ENCODE peak calls at places on chromosomes 7 and 10, in seven cellular contexts. R is stimulated activated naive CD8-positive, alpha-beta T cell treated with anti-CD3 and anti-CD28 coated beads, Interleukin-15, Interleukin-2, amounts not matched to agents 100 U/mL and 50 U/mL, for 24 hours; J is naive B cell; Y is NCI-H1092; S is RWPE1; C is EL; H is bronchial epithelial cell. D is an unnamed sample.

GRCh38 chr7:74656421-74656910 is 1.1 kb upstream of the GTF2I start:
- DNase-seq in R (peak; percentile 78), J (no peak), Y (peak; percentile 58), S (no peak), C (peak; percentile 23), H (no peak), D (no peak)

GRCh38 chr7:780056-780455 is 52.2 kb upstream of the SUN1 start:
- DNase-seq in R (no peak), J (no peak), Y (no peak), S (no peak), C (no peak), H (no peak), D (no peak)

GRCh38 chr7:73967832-73968295 is 60.1 kb upstream of the ELN start:
- DNase-seq in R (no peak), J (no peak), Y (no peak), S (no peak), C (no peak), H (no peak), D (no peak)

GRCh38 chr7:85068796-85069195 is 118.1 kb downstream of the SEMA3D start:
- DNase-seq in R (no peak), J (no peak), Y (no peak), S (peak; percentile 13), C (peak; percentile 58), H (peak; percentile 85), D (no peak)

GRCh38 chr7:127751723-127752448 is 99.9 kb downstream of the SND1 start:
- DNase-seq in R (no peak), J (no peak), Y (no peak), S (no peak), C (peak; percentile 30), H (no peak), D (no peak)

GRCh38 chr10:11823989-11824346 is 812 bp downstream of the PROSER2 start:
- DNase-seq in R (no peak), J (no peak), Y (no peak), S (no peak), C (no peak), H (no peak), D (no peak)

GRCh38 chr7:102841290-102841689 is 71.5 kb upstream of the LRRC17 start:
- DNase-seq in R (no peak), J (no peak), Y (no peak), S (no peak), C (no peak), H (no peak), D (no peak)

GRCh38 chr7:94183289-94183749 is 179.2 kb upstream of the BET1 start:
- DNase-seq in R (no peak), J (no peak), Y (no peak), S (peak; percentile 90), C (peak; percentile 98), H (peak; percentile 99), D (no peak)

GRCh38 chr7:149225106-149225505 is 14.3 kb upstream of the ZNF212 start:
- DNase-seq in R (no peak), J (no peak), Y (no peak), S (no peak), C (no peak), H (no peak), D (no peak)

GRCh38 chr7:1857487-1858425 is 187.7 kb downstream of the ELFN1 start:
- DNase-seq in R (no peak), J (no peak), Y (no peak), S (no peak), C (no peak), H (no peak), D (no peak)

GRCh38 chr7:98323597-98324322 is 42.3 kb downstream of the BRI3 start:
- DNase-seq in R (no peak), J (no peak), Y (no peak), S (no peak), C (no peak), H (no peak), D (no peak)

GRCh38 chr10:19945275-19945674 is 129.0 kb downstream of the PLXDC2 start:
- DNase-seq in R (no peak), J (no peak), Y (no peak), S (no peak), C (no peak), H (no peak), D (no peak)

GRCh38 chr7:66307591-66308215 is 102.6 kb downstream of the TPST1 start:
- DNase-seq in R (no peak), J (no peak), Y (no peak), S (no peak), C (peak; percentile 35), H (peak; percentile 34), D (no peak)

GRCh38 chr10:52740913-52741675 is 31.5 kb downstream of the MBL2 start:
- DNase-seq in R (peak; percentile 54), J (peak; percentile 9), Y (no peak), S (peak; percentile 32), C (peak; percentile 43), H (peak; percentile 20), D (no peak)

GRCh38 chr7:147432068-147432467 is 1158.5 kb upstream of the C7orf33 start:
- DNase-seq in R (no peak), J (no peak), Y (peak; percentile 70), S (no peak), C (peak; percentile 44), H (no peak), D (no peak)

GRCh38 chr7:140230862-140231778 is 54.3 kb upstream of the KDM7A start:
- DNase-seq in R (peak; percentile 73), J (peak; percentile 54), Y (peak; percentile 23), S (no peak), C (peak; percentile 54), H (peak; percentile 62), D (no peak)

GRCh38 chr10:87547734-87548311 is 43.1 kb downstream of the MINPP1 start:
- DNase-seq in R (no peak), J (no peak), Y (no peak), S (no peak), C (peak; percentile 84), H (peak; percentile 44), D (no peak)

GRCh38 chr10:3889961-3890522 is 105.0 kb upstream of the KLF6 start:
- DNase-seq in R (no peak), J (no peak), Y (no peak), S (no peak), C (peak; percentile 84), H (peak; percentile 77), D (no peak)

GRCh38 chr7:2118056-2118455 is 114.7 kb downstream of the MAD1L1 start:
- DNase-seq in R (no peak), J (no peak), Y (no peak), S (no peak), C (no peak), H (no peak), D (no peak)

GRCh38 chr7:134121632-134122139 is 5.5 kb upstream of the LRGUK start:
- DNase-seq in R (no peak), J (no peak), Y (no peak), S (no peak), C (no peak), H (no peak), D (no peak)

GRCh38 chr7:134443396-134444070 is 15.4 kb downstream of the AKR1B1 start:
- DNase-seq in R (no peak), J (no peak), Y (no peak), S (peak; percentile 34), C (no peak), H (peak; percentile 93), D (no peak)

GRCh38 chr10:121595321-121595805 is 2.9 kb downstream of the FGFR2 start:
- DNase-seq in R (no peak), J (no peak), Y (no peak), S (no peak), C (no peak), H (peak; percentile 63), D (no peak)

GRCh38 chr7:90968871-90969270 is 295.4 kb upstream of the FZD1 start:
- DNase-seq in R (no peak), J (no peak), Y (no peak), S (no peak), C (no peak), H (no peak), D (no peak)

GRCh38 chr7:25238056-25238745 is 9.9 kb upstream of the NPVF start:
- DNase-seq in R (no peak), J (no peak), Y (no peak), S (no peak), C (no peak), H (no peak), D (no peak)

GRCh38 chr10:91596821-91597396 is 36.0 kb downstream of the PPP1R3C start:
- DNase-seq in R (no peak), J (no peak), Y (no peak), S (peak; percentile 34), C (peak; percentile 72), H (peak; percentile 92), D (no peak)

GRCh38 chr7:44824894-44825526 is 22.9 kb downstream of the H2AZ2 start:
- DNase-seq in R (no peak), J (no peak), Y (no peak), S (no peak), C (peak; percentile 58), H (no peak), D (no peak)

GRCh38 chr7:114102131-114102530 is 183.3 kb upstream of the PPP1R3A start:
- DNase-seq in R (no peak), J (no peak), Y (no peak), S (no peak), C (no peak), H (no peak), D (no peak)

GRCh38 chr10:133438711-133439273 is 14.4 kb upstream of the SPRN start:
- DNase-seq in R (no peak), J (no peak), Y (no peak), S (peak; percentile 40), C (peak; percentile 32), H (peak; percentile 15), D (no peak)

GRCh38 chr10:61894150-61894549 is 7.3 kb upstream of the ARID5B start:
- DNase-seq in R (peak; percentile 19), J (no peak), Y (no peak), S (no peak), C (no peak), H (no peak), D (no peak)

GRCh38 chr7:55192718-55193117 is 172.4 kb upstream of the LANCL2 start:
- DNase-seq in R (no peak), J (no peak), Y (no peak), S (no peak), C (peak; percentile 88), H (peak; percentile 85), D (no peak)

D was measured in esophagus squamous epithelium.